ENCODE peak calls at places on chromosome 22, in seven cellular contexts. S is kidney tubule cell; T is NCI-H2029 treated with DMSO at 0.1 percent for 48 hours; O is CD8-positive, alpha-beta memory T cell; E is lower lobe of right lung; V is NCI-H524; B is activated naive CD8-positive, alpha-beta T cell treated with anti-CD3 and anti-CD28 coated beads for 36 hours. A is an unnamed sample.

GRCh38 chr22:44523981-44524759 is 26.1 kb upstream of the RTL6 start:
- DNase-seq in S (peak; percentile 82), T (no peak), O (no peak), E (no peak), V (peak; percentile 98), B (no peak), A (no peak)

GRCh38 chr22:26508148-26508547 is 4.1 kb downstream of the TFIP11 start:
- DNase-seq in S (no peak), T (no peak), O (no peak), E (no peak), V (no peak), B (no peak), A (no peak)

GRCh38 chr22:30027791-30028190 is 52.5 kb upstream of the HORMAD2 start:
- DNase-seq in S (no peak), T (no peak), O (no peak), E (no peak), V (no peak), B (no peak), A (no peak)

GRCh38 chr22:46770726-46771125 is 8.3 kb downstream of the TBC1D22A start:
- DNase-seq in S (no peak), T (no peak), O (no peak), E (no peak), V (no peak), B (no peak), A (no peak)

GRCh38 chr22:43260818-43261217 is 73.9 kb upstream of the TTLL12 start:
- DNase-seq in S (no peak), T (no peak), O (no peak), E (no peak), V (no peak), B (no peak), A (no peak)

GRCh38 chr22:41178425-41178975 is 26.6 kb upstream of the L3MBTL2 start:
- DNase-seq in S (no peak), T (no peak), O (no peak), E (no peak), V (no peak), B (no peak), A (no peak)

GRCh38 chr22:35103756-35104155 is 37.8 kb downstream of the ISX start:
- DNase-seq in S (no peak), T (no peak), O (no peak), E (no peak), V (no peak), B (no peak), A (no peak)

GRCh38 chr22:24422078-24422665 is 5.2 kb upstream of the ADORA2A start:
- DNase-seq in S (no peak), T (no peak), O (no peak), E (peak; percentile 22), V (peak; percentile 45), B (no peak), A (no peak)

GRCh38 chr22:47574551-47574950 is 812.1 kb downstream of the TBC1D22A start:
- DNase-seq in S (no peak), T (no peak), O (no peak), E (no peak), V (no peak), B (no peak), A (no peak)

GRCh38 chr22:19870153-19871022 is 15.7 kb upstream of the GNB1L start:
- DNase-seq in S (no peak), T (no peak), O (no peak), E (peak; percentile 38), V (peak; percentile 97), B (no peak), A (no peak)

GRCh38 chr22:45006101-45006872 is 3.5 kb downstream of the PHF21B start:
- DNase-seq in S (no peak), T (no peak), O (no peak), E (no peak), V (no peak), B (no peak), A (no peak)

GRCh38 chr22:30885591-30885990 is 83.0 kb downstream of the MORC2 start:
- DNase-seq in S (no peak), T (no peak), O (no peak), E (no peak), V (no peak), B (no peak), A (no peak)

GRCh38 chr22:41022470-41023298 is 69.7 kb upstream of the EP300 start:
- DNase-seq in S (peak; percentile 83), T (peak; percentile 24), O (peak; percentile 74), E (peak; percentile 96), V (peak; percentile 94), B (peak; percentile 75), A (peak; percentile 67)

A was measured in RWPE1.